ENCODE peak calls at places on chromosomes 1 and 21, in five cellular contexts. B, M, G, U and A are unnamed samples.

GRCh38 chr1:54168206-54168965 is 15.6 kb upstream of the CDCP2 start:
- DNase-seq in U (no peak), B (no peak), G (no peak), M (no peak), A (no peak)

GRCh38 chr1:219324629-219325367 is 151.1 kb downstream of the LYPLAL1 start:
- DNase-seq in G (peak; percentile 90), M (no peak), B (peak; percentile 96), U (no peak), A (no peak)

GRCh38 chr1:77832889-77833288 is 53.4 kb downstream of the MIGA1 start:
- DNase-seq in U (no peak), G (peak; percentile 89), M (no peak), B (peak; percentile 99), A (peak; percentile 17)

GRCh38 chr1:171446396-171446795 is 38.9 kb upstream of the PRRC2C start:
- DNase-seq in G (no peak), U (no peak), M (no peak), B (no peak), A (no peak)

GRCh38 chr1:81329061-81329460 is 471.7 kb upstream of the ADGRL2 start:
- DNase-seq in U (no peak), G (no peak), M (no peak), B (no peak), A (no peak)

GRCh38 chr1:37998913-37999433 is 6.3 kb downstream of the FHL3 start:
- DNase-seq in M (no peak), U (no peak), G (no peak), B (no peak), A (no peak)

GRCh38 chr1:21299007-21299406 is 8.7 kb upstream of the ECE1 start:
- DNase-seq in B (no peak), U (no peak), M (no peak), G (no peak), A (no peak)

GRCh38 chr1:165381745-165382530 is 25.4 kb upstream of the LMX1A start:
- DNase-seq in U (no peak), G (no peak), B (peak; percentile 52), M (no peak), A (no peak)

GRCh38 chr1:67812225-67812624 is 21.0 kb downstream of the GNG12 start:
- DNase-seq in U (no peak), M (no peak), B (no peak), G (no peak), A (no peak)

GRCh38 chr1:38892976-38893375 is 11.6 kb upstream of the GJA9 start:
- DNase-seq in G (no peak), U (no peak), M (no peak), B (no peak), A (no peak)

GRCh38 chr1:200035397-200035955 is 8.0 kb downstream of the NR5A2 start:
- DNase-seq in M (no peak), G (no peak), U (no peak), B (no peak), A (no peak)

GRCh38 chr21:30336596-30336995 is 898 bp downstream of the KRTAP27-1 start:
- DNase-seq in G (no peak), B (peak; percentile 7), M (no peak), U (no peak), A (no peak)

GRCh38 chr1:19974822-19975416 is 4.5 kb downstream of the PLA2G2A start:
- DNase-seq in G (peak; percentile 64), M (peak; percentile 29), B (peak; percentile 81), U (peak; percentile 24), A (peak; percentile 63)

GRCh38 chr1:117708323-117709288 is 102.8 kb downstream of the TENT5C start:
- DNase-seq in M (no peak), U (no peak), B (no peak), G (no peak), A (no peak)

GRCh38 chr1:182446033-182446669 is 3.8 kb upstream of the RGSL1 start:
- DNase-seq in U (no peak), M (peak; percentile 67), B (peak; percentile 62), G (peak; percentile 34), A (peak; percentile 17)
- TF ChIP-seq CTCF in U (peak; percentile 78), M (peak; percentile 96), B (peak; percentile 74), G (peak; percentile 67), A (peak; percentile 88)

GRCh38 chr1:109984190-109984455 is 442 bp upstream of the AHCYL1 start:
- DNase-seq in B (peak; percentile 91), U (no peak), M (no peak), G (peak; percentile 27), A (no peak)
- H3K4me3 ChIP-seq in B (peak overlapping the region; percentile 90), U (no peak overlapping the region), M (peak overlapping the region; percentile 99), G (peak overlapping the region; percentile 24), A (no peak overlapping the region)

GRCh38 chr1:187566371-187566770 is 737.6 kb downstream of the PLA2G4A start:
- DNase-seq in U (no peak), M (no peak), B (no peak), G (no peak), A (no peak)

GRCh38 chr1:187570166-187570565 is 741.4 kb downstream of the PLA2G4A start:
- DNase-seq in G (no peak), M (no peak), U (no peak), B (no peak), A (no peak)

GRCh38 chr1:187563191-187563590 is 734.4 kb downstream of the PLA2G4A start:
- DNase-seq in G (no peak), B (no peak), M (no peak), U (no peak), A (no peak)

GRCh38 chr1:187568067-187568466 is 739.3 kb downstream of the PLA2G4A start:
- DNase-seq in M (no peak), G (no peak), U (no peak), B (no peak), A (no peak)
- TF ChIP-seq CTCF in M (no peak), G (no peak), U (no peak), B (no peak), A (no peak)

GRCh38 chr1:180157576-180158057 is 2.9 kb downstream of the QSOX1 start:
- DNase-seq in U (no peak), G (no peak), B (no peak), M (no peak), A (peak; percentile 98)

GRCh38 chr1:180158149-180159147 is 3.8 kb downstream of the QSOX1 start:
- DNase-seq in M (no peak), G (no peak), B (no peak), U (no peak), A (no peak)

GRCh38 chr1:180156631-180157091 is 2.0 kb downstream of the QSOX1 start:
- DNase-seq in G (peak; percentile 69), U (no peak), B (peak; percentile 68), M (no peak), A (no peak)

GRCh38 chr1:180156201-180156600 is 1.5 kb downstream of the QSOX1 start:
- DNase-seq in U (no peak), B (no peak), G (no peak), M (peak; percentile 36), A (no peak)

GRCh38 chr1:180157108-180157507 is 2.4 kb downstream of the QSOX1 start:
- DNase-seq in G (peak; percentile 56), M (no peak), B (peak; percentile 56), U (no peak), A (no peak)
- H3K4me3 ChIP-seq in G (no peak overlapping the region), M (no peak overlapping the region), B (no peak overlapping the region), U (no peak overlapping the region), A (no peak overlapping the region)

DNA sequence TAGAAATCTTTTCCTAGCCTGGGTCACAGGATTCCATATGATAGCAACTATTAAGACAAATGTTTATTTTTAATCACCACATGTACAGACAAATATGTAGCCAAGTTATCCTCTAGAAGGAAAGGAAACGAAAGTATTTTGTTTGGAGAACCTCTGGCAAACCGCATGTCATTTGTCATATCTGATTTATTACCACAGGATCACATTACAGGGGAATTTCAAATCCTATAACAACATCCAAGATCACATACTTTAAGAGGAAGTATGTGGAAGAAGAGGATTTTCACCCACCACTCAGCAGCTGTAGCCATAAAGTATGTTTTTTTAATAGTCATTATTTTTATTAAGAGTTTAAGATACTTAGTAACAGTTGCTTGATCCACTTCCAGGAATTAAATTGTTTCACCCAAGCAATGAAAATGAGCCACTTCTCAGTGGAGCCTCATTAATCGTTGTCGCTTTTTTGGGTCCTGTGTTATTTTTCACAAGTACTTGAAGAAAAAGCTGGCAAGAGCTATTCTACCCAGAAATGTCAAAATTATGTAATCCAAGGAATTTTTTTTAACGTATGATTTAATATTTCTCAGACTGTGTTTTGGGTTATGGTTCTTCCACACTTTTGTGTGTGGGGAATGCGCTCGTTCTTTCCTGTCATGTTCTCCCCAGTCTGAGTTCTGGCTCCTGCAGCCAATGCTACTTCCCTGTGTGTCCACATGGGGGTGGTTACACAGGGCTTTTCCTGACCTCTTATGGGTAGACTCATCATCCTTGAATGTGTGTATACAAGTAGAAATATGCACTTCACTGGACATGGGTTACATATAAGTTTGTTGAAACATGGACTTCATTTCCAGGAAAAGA is 6.9 kb downstream of the SERTAD4 start:
- DNase-seq in U (no peak), B (peak; percentile 88), M (no peak), G (peak; percentile 90), A (no peak)
- TF ChIP-seq CTCF in U (peak; percentile 40), B (peak; percentile 77), M (peak; percentile 50), G (peak; percentile 84), A (peak; percentile 37)

GRCh38 chr1:85555867-85556577 is 24.5 kb upstream of the CCN1 start:
- DNase-seq in B (peak; percentile 50), U (no peak), M (no peak), G (no peak), A (no peak)
- H3K4me3 ChIP-seq in B (no peak overlapping the region), U (no peak overlapping the region), M (no peak overlapping the region), G (no peak overlapping the region), A (no peak overlapping the region)

GRCh38 chr21:28385845-28386244 is 606.8 kb downstream of the LTN1 start:
- DNase-seq in U (no peak), G (no peak), M (no peak), B (no peak), A (no peak)
- TF ChIP-seq CTCF in U (no peak), G (no peak), M (no peak), B (no peak), A (no peak)

GRCh38 chr1:228848406-228848805 is 113.1 kb downstream of the RHOU start:
- DNase-seq in B (no peak), M (no peak), G (no peak), U (no peak), A (no peak)
- H3K4me3 ChIP-seq in B (no peak overlapping the region), M (no peak overlapping the region), G (no peak overlapping the region), U (no peak overlapping the region), A (no peak overlapping the region)

GRCh38 chr1:94801919-94802546 is 18.1 kb upstream of the SLC44A3 start:
- DNase-seq in G (peak; percentile 62), B (peak; percentile 94), U (peak; percentile 23), M (peak; percentile 37), A (peak; percentile 61)
- TF ChIP-seq CTCF in G (peak; percentile 62), B (peak; percentile 68), U (peak; percentile 60), M (peak; percentile 55), A (peak; percentile 70)

GRCh38 chr1:226764533-226764932 is 25.5 kb upstream of the ITPKB start:
- DNase-seq in M (peak; percentile 87), U (no peak), G (no peak), B (no peak), A (no peak)
- H3K4me3 ChIP-seq in M (peak overlapping the region; percentile 50), U (no peak overlapping the region), G (no peak overlapping the region), B (no peak overlapping the region), A (no peak overlapping the region)